ENCODE peak calls at places on chromosomes 13 and 19, in five cellular contexts. W is H9, Q is NCI-H1105, D is fibroblast of the conjunctiva, M is AG04450. Y is an unnamed sample.

GRCh38 chr19:32453736-32454135 is 48.2 kb downstream of the DPY19L3 start:
- DNase-seq in W (no peak), Q (no peak), D (no peak), M (no peak), Y (no peak)

GRCh38 chr13:109654341-109655205 is 131.8 kb downstream of the IRS2 start:
- DNase-seq in W (no peak), Q (no peak), D (peak; percentile 17), M (no peak), Y (no peak)

GRCh38 chr13:95153647-95154405 is 147.4 kb downstream of the ABCC4 start:
- DNase-seq in W (no peak), Q (no peak), D (peak; percentile 6), M (no peak), Y (no peak)

GRCh38 chr13:102333320-102334181 is 68.3 kb downstream of the FGF14 start:
- DNase-seq in W (no peak), Q (peak; percentile 72), D (no peak), M (no peak), Y (no peak)

GRCh38 chr19:38270587-38271167 is 6.3 kb downstream of the SPINT2 start:
- DNase-seq in W (no peak), Q (no peak), D (no peak), M (no peak), Y (no peak)

GRCh38 chr13:39016789-39017188 is 21.1 kb downstream of the PROSER1 start:
- DNase-seq in W (no peak), Q (no peak), D (peak; percentile 1), M (no peak), Y (no peak)

GRCh38 chr19:19552811-19553210 is 14.7 kb downstream of the CILP2 start:
- DNase-seq in W (peak; percentile 84), Q (no peak), D (no peak), M (no peak), Y (no peak)

GRCh38 chr13:52599037-52599852 is 43.0 kb upstream of the HNRNPA1L2 start:
- DNase-seq in W (no peak), Q (no peak), D (no peak), M (no peak), Y (no peak)

GRCh38 chr13:21402586-21403307 is 56.4 kb downstream of the ZDHHC20 start:
- DNase-seq in W (no peak), Q (no peak), D (peak; percentile 4), M (no peak), Y (no peak)

GRCh38 chr13:77811981-77812380 is 106.7 kb downstream of the EDNRB start:
- DNase-seq in W (no peak), Q (no peak), D (no peak), M (no peak), Y (no peak)

GRCh38 chr13:40910324-40911050 is 108.6 kb downstream of the ELF1 start:
- DNase-seq in W (no peak), Q (no peak), D (no peak), M (no peak), Y (no peak)

GRCh38 chr13:21675095-21676007 is 4.5 kb downstream of the FGF9 start:
- DNase-seq in W (peak; percentile 38), Q (peak; percentile 74), D (no peak), M (no peak), Y (no peak)

GRCh38 chr13:90576067-90576466 is 771.4 kb upstream of the MIR17HG start:
- DNase-seq in W (no peak), Q (no peak), D (no peak), M (no peak), Y (no peak)

GRCh38 chr13:95256086-95256485 is 45.2 kb downstream of the ABCC4 start:
- DNase-seq in W (no peak), Q (no peak), D (peak; percentile 42), M (peak; percentile 90), Y (peak; percentile 98)

GRCh38 chr19:2015611-2015950 is at the start of gene BTBD2:
- DNase-seq in W (no peak), Q (peak; percentile 57), D (peak; percentile 71), M (peak; percentile 73), Y (no peak)

GRCh38 chr13:27203854-27204253 is 32.2 kb upstream of the USP12 start:
- DNase-seq in W (no peak), Q (no peak), D (no peak), M (no peak), Y (no peak)

GRCh38 chr13:102536695-102537485 is 59.9 kb upstream of the TPP2 start:
- DNase-seq in W (no peak), Q (no peak), D (no peak), M (no peak), Y (no peak)

GRCh38 chr13:76216729-76217128 is 580.6 kb downstream of the LMO7 start:
- DNase-seq in W (no peak), Q (no peak), D (no peak), M (no peak), Y (no peak)

GRCh38 chr13:44573790-44574465 is 2.2 kb downstream of the TSC22D1 start:
- DNase-seq in W (peak; percentile 55), Q (no peak), D (peak; percentile 52), M (no peak), Y (peak; percentile 44)

GRCh38 chr13:46797468-46798237 is 692 bp upstream of the ESD start:
- DNase-seq in W (no peak), Q (no peak), D (peak; percentile 8), M (no peak), Y (no peak)

GRCh38 chr13:35573639-35574038 is 97.2 kb upstream of the MAB21L1 start:
- DNase-seq in W (no peak), Q (no peak), D (no peak), M (no peak), Y (no peak)

GRCh38 chr19:40682431-40682964 is 8.0 kb downstream of the NUMBL start:
- DNase-seq in W (no peak), Q (no peak), D (no peak), M (no peak), Y (no peak)

GRCh38 chr19:51324082-51324481 is 12.6 kb downstream of the IGLON5 start:
- DNase-seq in W (no peak), Q (no peak), D (no peak), M (no peak), Y (no peak)

GRCh38 chr13:22461854-22462565 is 718.8 kb upstream of the SGCG start:
- DNase-seq in W (no peak), Q (no peak), D (no peak), M (no peak), Y (no peak)

GRCh38 chr13:20387441-20387971 is 138.2 kb downstream of the CRYL1 start:
- DNase-seq in W (no peak), Q (no peak), D (no peak), M (peak; percentile 2), Y (no peak)

GRCh38 chr19:9309974-9310446 is 372 bp upstream of the ZNF699 start:
- DNase-seq in W (peak; percentile 95), Q (peak; percentile 97), D (peak; percentile 85), M (no peak), Y (no peak)

GRCh38 chr13:112943309-112944125 is 25.5 kb upstream of the MCF2L start:
- DNase-seq in W (peak; percentile 63), Q (peak; percentile 59), D (no peak), M (no peak), Y (no peak)

GRCh38 chr19:512548-513365 is 5.5 kb downstream of the TPGS1 start:
- DNase-seq in W (no peak), Q (no peak), D (no peak), M (no peak), Y (no peak)

GRCh38 chr19:45676851-45677263 is 8.8 kb downstream of the GIPR start:
- DNase-seq in W (no peak), Q (no peak), D (no peak), M (no peak), Y (no peak)

GRCh38 chr19:33301900-33302174 is 497 bp downstream of the CEBPA start:
- DNase-seq in W (no peak), Q (no peak), D (no peak), M (no peak), Y (no peak)

GRCh38 chr19:13865243-13865577 is 11.7 kb upstream of the NANOS3 start:
- DNase-seq in W (no peak), Q (no peak), D (no peak), M (no peak), Y (no peak)

GRCh38 chr19:58085348-58085875 is 12.6 kb downstream of the ZSCAN18 start:
- DNase-seq in W (no peak), Q (no peak), D (no peak), M (no peak), Y (no peak)

GRCh38 chr19:47781590-47782318 is 3.3 kb downstream of the SELENOW start:
- DNase-seq in W (no peak), Q (no peak), D (no peak), M (no peak), Y (no peak)

Y was measured in retinal pigment epithelial cell.